ENCODE peak calls at places on chromosome 7, in six cellular contexts. O, N, U, I, C and Y are unnamed samples.

GRCh38 chr7:23712368-23713284 is 2.6 kb downstream of the STK31 start:
- DNase-seq in O (peak; percentile 47), N (peak; percentile 77), U (no peak), I (peak; percentile 76), C (peak; percentile 67), Y (peak; percentile 83)

GRCh38 chr7:158302274-158303070 is 285.2 kb downstream of the PTPRN2 start:
- DNase-seq in O (no peak), N (no peak), U (no peak), I (no peak), C (no peak), Y (peak; percentile 68)

GRCh38 chr7:157520249-157520648 is 183.4 kb downstream of the DNAJB6 start:
- DNase-seq in O (no peak), N (no peak), U (no peak), I (no peak), C (no peak), Y (no peak)

GRCh38 chr7:33807779-33808482 is 97.4 kb upstream of the BMPER start:
- DNase-seq in O (peak; percentile 71), N (peak; percentile 91), U (no peak), I (peak; percentile 82), C (peak; percentile 25), Y (peak; percentile 66)

GRCh38 chr7:31371621-31372020 is 31.1 kb upstream of the NEUROD6 start:
- DNase-seq in O (no peak), N (no peak), U (no peak), I (no peak), C (no peak), Y (no peak)

GRCh38 chr7:152312316-152312715 is 123.5 kb downstream of the KMT2C start:
- DNase-seq in O (no peak), N (peak; percentile 45), U (no peak), I (no peak), C (no peak), Y (peak; percentile 82)

GRCh38 chr7:28488061-28488791 is 75.9 kb downstream of the CREB5 start:
- DNase-seq in O (no peak), N (no peak), U (no peak), I (no peak), C (no peak), Y (no peak)

GRCh38 chr7:107463139-107464078 is 6.4 kb upstream of the GPR22 start:
- DNase-seq in O (no peak), N (peak; percentile 85), U (peak; percentile 65), I (peak; percentile 74), C (peak; percentile 64), Y (peak; percentile 80)

GRCh38 chr7:1593091-1593866 is 23.4 kb upstream of the PSMG3 start:
- DNase-seq in O (no peak), N (no peak), U (no peak), I (no peak), C (no peak), Y (no peak)